ENCODE peak calls at places on chromosome X, in nine cellular contexts. D is GM23248, J is SK-N-SH, I is PC-3, N is OCI-LY7, M is GM23338, G is HCT116, C is MM.1S, P is neural progenitor cell. S is an unnamed sample.

GRCh38 chrX:28022371-28022770 is 41.1 kb upstream of the DCAF8L1 start:
- DNase-seq in G (no peak), M (no peak), N (no peak), C (no peak), J (no peak), D (no peak), P (no peak), I (no peak), S (no peak)

GRCh38 chrX:36434521-36434920 is 515.0 kb downstream of the CFAP47 start:
- DNase-seq in M (no peak), P (no peak), J (no peak), N (no peak), C (no peak), D (no peak), G (no peak), I (peak), S (no peak)

GRCh38 chrX:989959-990510 is 222.4 kb downstream of the CRLF2 start:
- DNase-seq in M (no peak), D (no peak), J (no peak), N (no peak), P (peak), C (peak), G (peak), I (no peak), S (peak)

GRCh38 chrX:66680451-66680850 is 41.6 kb upstream of the EDA2R start:
- DNase-seq in M (no peak), D (peak), G (no peak), J (no peak), P (no peak), I (no peak), N (no peak), C (no peak), S (no peak)

GRCh38 chrX:40150503-40150902 is 52.7 kb upstream of the BCOR start:
- DNase-seq in D (no peak), N (peak), G (no peak), P (peak), C (no peak), M (peak), J (no peak), I (peak), S (no peak)

GRCh38 chrX:9848718-9849481 is 62.7 kb downstream of the SHROOM2 start:
- DNase-seq in D (no peak), P (no peak), C (no peak), N (no peak), J (no peak), G (no peak), M (no peak), I (no peak), S (no peak)

GRCh38 chrX:153643431-153644351 is 3.3 kb upstream of the DUSP9 start:
- DNase-seq in C (no peak), D (peak), N (no peak), G (no peak), M (peak), I (peak), P (peak), J (peak), S (no peak)

GRCh38 chrX:78024349-78025108 is 55.1 kb upstream of the PGAM4 start:
- DNase-seq in M (peak), G (peak), C (peak), N (peak), P (peak), I (peak), J (peak), D (peak), S (peak)

GRCh38 chrX:143788265-143788664 is 67.7 kb upstream of the SPANXN2 start:
- DNase-seq in D (peak), N (peak), P (peak), I (peak), G (no peak), C (peak), M (peak), J (peak), S (peak)

GRCh38 chrX:23857935-23858334 is 49.8 kb downstream of the APOO start:
- DNase-seq in D (no peak), I (no peak), M (no peak), C (no peak), P (no peak), G (no peak), N (no peak), J (no peak), S (no peak)

GRCh38 chrX:20362268-20363002 is 95.7 kb upstream of the RPS6KA3 start:
- DNase-seq in D (peak), C (no peak), P (peak), G (no peak), N (no peak), J (no peak), M (no peak), I (peak), S (peak)

GRCh38 chrX:136162827-136163427 is 15.6 kb downstream of the FHL1 start:
- DNase-seq in I (peak), N (peak), M (peak), C (peak), J (peak), P (peak), D (peak), G (peak), S (peak)

GRCh38 chrX:9089652-9090051 is 55.7 kb upstream of the FAM9B start:
- DNase-seq in P (no peak), I (no peak), N (no peak), D (no peak), C (no peak), M (no peak), J (no peak), G (no peak), S (no peak)

GRCh38 chrX:54808109-54808604 is 612 bp downstream of the MAGED2 start:
- DNase-seq in G (peak), M (peak), P (peak), D (peak), J (peak), I (no peak), N (no peak), C (peak), S (peak)
- H3K4me2 ChIP-seq in G (peak), M (peak), P (peak), D (peak), J (peak), I (peak), N (peak), C (peak), S (peak)

DNA sequence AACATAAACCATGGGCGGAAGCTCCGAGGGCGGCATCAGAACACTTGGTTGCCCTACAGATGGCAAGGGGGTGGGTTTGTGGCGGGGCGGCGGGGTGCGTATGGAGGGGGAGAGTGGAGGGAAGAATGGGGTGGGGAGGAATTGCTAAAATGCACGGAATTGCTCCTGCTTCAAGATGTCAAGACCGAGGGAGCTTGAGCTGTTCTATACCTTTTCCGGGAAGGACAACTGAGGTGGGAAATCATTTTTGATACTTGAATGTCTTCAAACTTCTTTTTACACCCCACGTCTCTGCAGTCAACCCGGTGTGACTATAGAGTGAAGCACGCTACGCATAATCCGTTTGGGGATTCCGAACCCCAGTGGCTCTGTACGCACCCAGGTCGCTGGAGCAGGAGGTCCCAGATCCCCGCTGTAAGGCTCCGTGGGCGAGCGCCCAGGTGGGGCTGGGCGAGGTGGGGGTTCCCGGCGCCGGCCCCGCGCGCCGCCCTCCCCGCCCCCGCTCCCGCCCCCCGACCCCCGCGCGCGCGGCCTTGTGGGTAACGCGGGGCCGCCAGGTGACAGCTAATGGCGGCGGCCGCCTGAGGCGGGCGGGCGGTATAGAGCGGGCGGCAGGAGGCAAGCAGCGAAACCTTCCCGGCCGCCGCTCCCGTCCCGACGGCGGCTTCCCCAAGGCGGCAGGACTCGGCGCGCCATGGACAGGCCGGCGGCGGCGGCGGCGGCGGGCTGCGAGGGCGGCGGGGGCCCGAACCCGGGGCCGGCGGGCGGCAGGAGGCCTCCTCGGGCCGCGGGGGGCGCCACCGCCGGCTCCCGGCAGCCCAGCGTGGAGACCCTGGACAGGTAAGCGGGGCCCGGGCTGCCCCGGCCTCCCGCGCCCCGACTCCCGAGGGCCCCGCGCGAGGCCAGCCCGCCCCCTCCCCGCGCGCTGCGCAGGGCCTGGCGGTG is at the start of gene MTMR1:
- DNase-seq in G (no peak), P (peak), I (peak), D (peak), N (peak), M (peak), C (peak), J (peak), S (peak)
- TF ChIP-seq EZH2phosphoT487 in G (no peak), P (no peak), I (no peak), D (no peak), N (no peak), M (no peak), C (no peak), J (no peak), S (no peak)

GRCh38 chrX:133749370-133749769 is 236.0 kb downstream of the GPC3 start:
- DNase-seq in G (no peak), C (no peak), M (no peak), P (no peak), J (no peak), N (no peak), I (no peak), D (no peak), S (no peak)
- H3K4me2 ChIP-seq in G (no peak), C (no peak), M (no peak), P (no peak), J (no peak), N (no peak), I (no peak), D (no peak), S (no peak)

GRCh38 chrX:7515681-7516413 is 327.1 kb upstream of the VCX start:
- DNase-seq in M (peak), D (peak), P (no peak), N (no peak), J (no peak), C (no peak), G (no peak), I (peak), S (no peak)
- TF ChIP-seq EZH2phosphoT487 in M (no peak), D (no peak), P (no peak), N (no peak), J (no peak), C (no peak), G (no peak), I (no peak), S (no peak)

GRCh38 chrX:12443534-12444098 is 305.3 kb downstream of the FRMPD4 start:
- DNase-seq in D (no peak), M (no peak), I (no peak), N (no peak), J (no peak), P (no peak), G (no peak), C (no peak), S (no peak)
- H3K4me2 ChIP-seq in D (no peak), M (no peak), I (no peak), N (no peak), J (no peak), P (no peak), G (no peak), C (no peak), S (no peak)

DNA sequence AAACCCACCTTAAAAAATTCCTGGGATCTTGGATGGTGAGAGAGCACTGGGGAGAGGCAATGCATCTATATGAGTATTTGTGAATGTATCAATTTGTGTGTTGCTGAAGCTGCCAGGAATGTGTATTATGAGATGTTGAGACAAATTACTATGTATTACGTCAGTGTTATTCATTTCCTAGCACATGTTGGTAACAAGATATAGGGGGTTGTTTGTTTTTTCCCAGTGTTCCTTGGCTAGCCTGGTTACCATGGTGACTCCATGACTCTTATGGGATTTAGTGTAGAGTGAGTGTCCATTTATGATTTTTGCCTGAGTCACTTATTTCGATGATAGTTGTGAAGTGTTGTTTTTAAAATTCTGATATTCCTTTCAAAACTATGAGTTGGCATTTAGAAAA is 65.6 kb downstream of the RAB40A start:
- DNase-seq in G (no peak), C (no peak), P (no peak), N (no peak), D (peak), I (peak), M (no peak), J (no peak), S (peak)
- TF ChIP-seq EZH2phosphoT487 in G (no peak), C (no peak), P (no peak), N (no peak), D (peak), I (no peak), M (no peak), J (no peak), S (no peak)

DNA sequence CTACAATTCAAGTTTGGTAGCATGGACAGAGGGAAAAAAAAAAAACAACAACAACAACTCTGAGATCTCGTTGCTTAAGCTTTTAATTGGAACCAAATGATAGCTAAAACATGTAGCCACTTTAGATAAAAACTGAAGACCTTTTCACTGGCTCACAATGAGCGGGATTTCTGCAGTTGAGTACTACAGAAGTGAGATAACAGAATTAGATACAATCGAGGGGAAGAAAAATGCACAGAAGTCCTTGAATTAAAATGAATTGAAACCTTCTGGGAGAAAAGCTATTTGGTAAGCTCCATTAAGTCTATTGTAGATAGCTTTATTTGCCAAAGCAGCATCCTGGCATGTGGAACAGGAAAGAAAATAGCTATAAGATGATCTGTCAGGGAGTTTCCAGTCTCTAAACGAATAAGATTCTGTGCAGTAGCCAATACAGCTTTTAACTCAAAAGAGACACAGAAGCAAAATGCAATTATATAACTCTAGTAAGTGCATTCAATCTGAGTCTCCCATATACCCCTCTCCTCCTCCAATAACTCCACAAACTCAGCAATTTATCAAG is 248.5 kb downstream of the ENOX2 start:
- DNase-seq in M (no peak), J (peak), C (no peak), G (no peak), P (no peak), I (no peak), N (no peak), D (peak), S (no peak)
- H3K4me2 ChIP-seq in M (no peak), J (no peak), C (no peak), G (no peak), P (no peak), I (no peak), N (no peak), D (peak), S (no peak)

S was measured in hepatocyte.